ENCODE peak calls at places on chromosomes 5 and 9, in seven cellular contexts. L, B, F, W, X, G and I are unnamed samples.

GRCh38 chr9:126832440-126832839 is 27.6 kb downstream of the ZBTB43 start:
- DNase-seq in F (no peak), G (no peak), L (no peak), B (no peak), W (no peak), X (no peak), I (no peak)

GRCh38 chr9:128317629-128318028 is 4.6 kb downstream of the TRUB2 start:
- DNase-seq in G (no peak), L (no peak), X (no peak), F (no peak), B (no peak), W (no peak), I (no peak)

GRCh38 chr5:35884125-35884788 is 27.6 kb downstream of the IL7R start:
- DNase-seq in W (peak; percentile 96), B (no peak), X (no peak), F (peak; percentile 44), L (no peak), G (no peak), I (no peak)

GRCh38 chr5:134997015-134997414 is 29.3 kb downstream of the CATSPER3 start:
- DNase-seq in L (no peak), X (no peak), B (no peak), F (no peak), G (no peak), W (no peak), I (no peak)

GRCh38 chr9:92650839-92651621 is 18.9 kb downstream of the IPPK start:
- DNase-seq in L (no peak), W (no peak), B (peak; percentile 13), F (no peak), X (no peak), G (no peak), I (no peak)

GRCh38 chr5:99061299-99061698 is 132.5 kb upstream of the CHD1 start:
- DNase-seq in F (peak; percentile 4), B (no peak), G (no peak), W (no peak), X (no peak), L (no peak), I (no peak)

GRCh38 chr9:119968837-119969707 is 599.8 kb upstream of the BRINP1 start:
- DNase-seq in G (peak; percentile 58), B (peak; percentile 85), X (no peak), F (peak; percentile 55), W (peak; percentile 16), L (peak; percentile 5), I (peak; percentile 79)

GRCh38 chr5:86780018-86780417 is 162.3 kb downstream of the COX7C start:
- DNase-seq in L (no peak), G (no peak), F (no peak), B (no peak), W (no peak), X (no peak), I (no peak)

GRCh38 chr5:5486122-5486521 is 63.6 kb downstream of the ICE1 start:
- DNase-seq in X (no peak), B (no peak), W (no peak), L (no peak), F (no peak), G (no peak), I (no peak)

GRCh38 chr9:89379031-89379430 is 60.7 kb downstream of the SECISBP2 start:
- DNase-seq in B (no peak), F (no peak), G (no peak), X (no peak), L (no peak), W (no peak), I (no peak)

GRCh38 chr5:54460181-54460919 is 4.9 kb downstream of the HSPB3 start:
- DNase-seq in B (peak; percentile 70), X (no peak), F (no peak), L (no peak), G (no peak), W (no peak), I (no peak)

GRCh38 chr9:121753802-121754654 is 102.6 kb downstream of the DAB2IP start:
- DNase-seq in G (no peak), X (no peak), L (no peak), F (no peak), W (no peak), B (no peak), I (no peak)

GRCh38 chr5:54895816-54896341 is 89.5 kb downstream of the ESM1 start:
- DNase-seq in F (peak; percentile 64), X (peak; percentile 25), L (no peak), G (peak; percentile 25), W (peak; percentile 25), B (no peak), I (no peak)

GRCh38 chr9:23850242-23851023 is 24.4 kb upstream of the ELAVL2 start:
- DNase-seq in B (no peak), G (no peak), F (no peak), X (no peak), W (no peak), L (no peak), I (no peak)

GRCh38 chr5:159549046-159549445 is 218.8 kb upstream of the IL12B start:
- DNase-seq in B (no peak), X (no peak), F (no peak), W (no peak), L (no peak), G (no peak), I (no peak)